ENCODE peak calls at places on chromosomes 6 and 20, in ten cellular contexts. N is tibial artery, R is fibroblast of villous mesenchyme, F is fibroblast of mammary gland, W is BJ, P is AG04450, V is cardiac fibroblast, M is brain microvascular endothelial cell, J is uterus, C is A549. Q is an unnamed sample.

GRCh38 chr6:13523826-13524622 is 36.6 kb upstream of the GFOD1 start:
- DNase-seq in N (no peak), R (no peak), F (no peak), W (no peak), P (no peak), V (no peak), M (no peak), J (no peak), C (no peak), Q (no peak)

GRCh38 chr6:143802833-143803565 is 40.1 kb upstream of the LTV1 start:
- DNase-seq in N (no peak), R (peak; percentile 27), F (peak; percentile 75), W (no peak), P (peak; percentile 4), V (peak; percentile 59), M (no peak), J (no peak), C (no peak), Q (peak; percentile 61)

GRCh38 chr20:3038454-3038853 is 5.0 kb upstream of the GNRH2 start:
- DNase-seq in N (no peak), R (no peak), F (no peak), W (no peak), P (no peak), V (no peak), M (no peak), J (no peak), C (no peak), Q (no peak)

GRCh38 chr6:48098923-48099322 is 12.1 kb downstream of the PTCHD4 start:
- DNase-seq in N (no peak), R (no peak), F (peak; percentile 55), W (no peak), P (no peak), V (no peak), M (no peak), J (no peak), C (no peak), Q (no peak)

GRCh38 chr6:11953641-11954040 is 58.5 kb upstream of the HIVEP1 start:
- DNase-seq in N (no peak), R (no peak), F (no peak), W (no peak), P (no peak), V (no peak), M (no peak), J (no peak), C (no peak), Q (no peak)

GRCh38 chr6:65819152-65819551 is 112.1 kb upstream of the EYS start:
- DNase-seq in N (no peak), R (no peak), F (no peak), W (no peak), P (no peak), V (peak; percentile 3), M (no peak), J (no peak), C (peak; percentile 25), Q (no peak)

GRCh38 chr6:123926000-123926399 is 122.3 kb downstream of the NKAIN2 start:
- DNase-seq in N (no peak), R (no peak), F (no peak), W (no peak), P (no peak), V (peak; percentile 0), M (no peak), J (no peak), C (no peak), Q (no peak)

GRCh38 chr20:63966944-63967322 is 2.8 kb downstream of the ZNF512B start:
- DNase-seq in N (no peak), R (no peak), F (no peak), W (no peak), P (no peak), V (no peak), M (no peak), J (peak; percentile 14), C (no peak), Q (no peak)

GRCh38 chr20:31757254-31757653 is 18.2 kb downstream of the TPX2 start:
- DNase-seq in N (no peak), R (no peak), F (no peak), W (no peak), P (no peak), V (no peak), M (no peak), J (no peak), C (no peak), Q (no peak)

GRCh38 chr20:12762725-12763124 is 246.0 kb upstream of the SPTLC3 start:
- DNase-seq in N (no peak), R (no peak), F (no peak), W (no peak), P (no peak), V (no peak), M (no peak), J (peak; percentile 47), C (no peak), Q (no peak)

GRCh38 chr6:34438705-34439104 is 12.8 kb upstream of the RPS10 start:
- DNase-seq in N (no peak), R (no peak), F (no peak), W (no peak), P (no peak), V (no peak), M (no peak), J (no peak), C (no peak), Q (no peak)

GRCh38 chr6:52415917-52416628 is 4.1 kb upstream of the EFHC1 start:
- DNase-seq in N (no peak), R (peak; percentile 73), F (peak; percentile 66), W (no peak), P (no peak), V (peak; percentile 43), M (no peak), J (no peak), C (no peak), Q (peak; percentile 29)

GRCh38 chr20:24468401-24469115 is 871 bp upstream of the SYNDIG1 start:
- DNase-seq in N (no peak), R (no peak), F (no peak), W (no peak), P (no peak), V (no peak), M (no peak), J (no peak), C (no peak), Q (no peak)

GRCh38 chr20:24470782-24471582 is 1.6 kb downstream of the SYNDIG1 start:
- DNase-seq in N (no peak), R (no peak), F (no peak), W (no peak), P (no peak), V (no peak), M (no peak), J (peak; percentile 28), C (no peak), Q (no peak)

GRCh38 chr20:24472426-24472825 is 3.0 kb downstream of the SYNDIG1 start:
- DNase-seq in N (no peak), R (no peak), F (no peak), W (no peak), P (no peak), V (no peak), M (no peak), J (no peak), C (no peak), Q (no peak)

GRCh38 chr20:24469116-24470030 is at the start of gene SYNDIG1:
- DNase-seq in N (peak; percentile 76), R (no peak), F (no peak), W (no peak), P (no peak), V (no peak), M (no peak), J (peak; percentile 24), C (peak; percentile 25), Q (no peak)

GRCh38 chr20:24470031-24470781 is 777 bp downstream of the SYNDIG1 start:
- DNase-seq in N (no peak), R (no peak), F (no peak), W (no peak), P (no peak), V (peak; percentile 6), M (no peak), J (no peak), C (peak; percentile 31), Q (no peak)
- H3K4me3 ChIP-seq in N (peak overlapping the region; percentile 62), R (no peak overlapping the region), F (no peak overlapping the region), W (peak overlapping the region; percentile 30), P (no peak overlapping the region), V (no peak overlapping the region), M (peak overlapping the region; percentile 52), J (peak overlapping the region; percentile 47), C (peak overlapping the region; percentile 59), Q (no peak overlapping the region)

DNA sequence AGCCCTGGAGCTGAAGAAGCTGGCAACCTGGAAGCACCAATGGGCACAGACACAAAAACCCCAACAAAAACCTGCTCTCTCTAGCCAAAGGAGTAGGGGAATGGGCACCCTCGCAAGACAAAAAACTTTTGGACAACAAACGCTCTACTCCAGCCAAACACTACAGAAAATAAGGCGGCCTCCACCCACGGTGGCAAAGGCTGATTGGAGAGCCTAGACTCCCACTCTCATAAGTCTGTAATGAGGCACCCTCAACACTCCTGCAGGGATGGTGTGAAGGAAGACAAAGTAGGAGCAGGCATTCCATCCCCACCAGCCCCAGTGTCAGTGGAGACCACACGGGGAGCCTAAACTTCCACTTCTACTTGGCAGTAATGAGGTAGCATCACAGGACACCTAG is 8.8 kb downstream of the TTI1 start:
- DNase-seq in N (no peak), R (no peak), F (no peak), W (no peak), P (no peak), V (no peak), M (no peak), J (no peak), C (no peak), Q (no peak)
- H3K4me3 ChIP-seq in N (no peak overlapping the region), R (no peak overlapping the region), F (no peak overlapping the region), W (no peak overlapping the region), P (no peak overlapping the region), V (no peak overlapping the region), M (no peak overlapping the region), J (no peak overlapping the region), C (no peak overlapping the region), Q (no peak overlapping the region)

GRCh38 chr6:28206527-28207243 is 18.4 kb upstream of the ZSCAN9 start:
- DNase-seq in N (no peak), R (no peak), F (no peak), W (no peak), P (no peak), V (no peak), M (no peak), J (no peak), C (no peak), Q (no peak)
- H3K4me3 ChIP-seq in N (no peak overlapping the region), R (peak overlapping the region; percentile 47), F (no peak overlapping the region), W (no peak overlapping the region), P (no peak overlapping the region), V (no peak overlapping the region), M (peak overlapping the region; percentile 65), J (no peak overlapping the region), C (no peak overlapping the region), Q (no peak overlapping the region)

DNA sequence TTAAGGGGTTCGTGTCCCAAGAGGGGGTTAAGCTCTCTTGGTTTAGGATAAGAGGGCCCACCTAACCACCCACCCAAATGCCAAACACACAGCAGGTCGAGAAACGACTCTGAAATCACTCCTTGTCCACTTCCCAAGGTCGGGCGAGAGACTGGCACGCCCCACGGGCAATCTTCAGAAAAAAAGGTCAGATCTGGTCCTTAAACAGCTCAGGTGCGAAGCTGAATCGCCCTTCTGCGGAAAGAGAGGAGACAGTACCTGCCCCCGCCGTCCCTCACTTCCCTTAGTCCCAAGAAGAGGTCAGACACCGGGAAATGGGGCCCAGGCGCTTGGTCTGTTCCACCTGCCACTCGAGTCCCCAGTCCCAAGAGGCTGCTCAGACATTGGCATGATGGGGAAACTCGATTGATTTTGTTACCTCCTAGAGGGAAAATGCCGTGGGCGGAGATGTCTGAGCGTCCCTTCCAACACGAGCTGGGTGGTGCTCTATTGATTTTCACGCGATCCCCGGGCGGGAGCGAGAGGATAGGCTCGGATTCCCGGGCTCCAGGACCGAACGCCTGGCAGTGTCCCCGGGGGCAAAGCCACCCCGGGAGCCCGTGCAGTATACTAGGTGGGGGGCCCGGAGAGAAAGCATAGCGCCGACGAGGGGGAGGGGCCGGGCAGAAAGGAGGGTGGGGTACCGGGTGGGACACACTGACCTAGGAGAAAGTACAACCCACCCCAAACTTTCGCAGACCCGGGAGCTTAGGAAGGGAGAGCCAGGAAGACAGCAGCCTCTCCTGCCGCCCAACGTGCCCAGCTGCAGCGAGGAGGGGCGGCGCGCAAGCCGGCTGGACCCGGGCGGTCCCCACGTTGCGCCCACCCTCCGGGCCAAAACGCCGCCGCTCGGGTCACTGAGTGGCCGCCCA is 1.1 kb upstream of the SAMD5 start:
- DNase-seq in N (no peak), R (peak; percentile 7), F (no peak), W (no peak), P (no peak), V (peak; percentile 7), M (peak; percentile 16), J (peak; percentile 18), C (peak; percentile 20), Q (no peak)
- H3K4me3 ChIP-seq in N (peak overlapping the region; percentile 82), R (peak overlapping the region; percentile 67), F (peak overlapping the region; percentile 57), W (peak overlapping the region; percentile 67), P (peak overlapping the region; percentile 72), V (peak overlapping the region; percentile 59), M (peak overlapping the region; percentile 70), J (peak overlapping the region; percentile 54), C (peak overlapping the region; percentile 74), Q (peak overlapping the region; percentile 58)

Q was measured in fibroblast of pulmonary artery.